ENCODE peak calls at places on chromosome 10, in eight cellular contexts. N, E, R, V, O, F, S and A are unnamed samples.

GRCh38 chr10:117830832-117831231 is 215.9 kb downstream of the RAB11FIP2 start:
- DNase-seq in N (no peak), E (no peak), R (no peak), V (no peak), O (no peak), F (peak), S (no peak), A (no peak)

GRCh38 chr10:132606031-132606491 is 68.5 kb downstream of the INPP5A start:
- DNase-seq in N (no peak), E (no peak), R (no peak), V (no peak), O (no peak), F (no peak), S (no peak), A (no peak)

GRCh38 chr10:6920072-6921019 is 340.3 kb upstream of the PRKCQ start:
- DNase-seq in N (peak), E (peak), R (peak), V (no peak), O (peak), F (peak), S (peak), A (peak)

GRCh38 chr10:88196298-88196697 is 332.9 kb downstream of the PTEN start:
- DNase-seq in N (no peak), E (no peak), R (no peak), V (no peak), O (no peak), F (no peak), S (peak), A (no peak)

GRCh38 chr10:94349327-94349726 is 13.4 kb downstream of the NOC3L start:
- DNase-seq in N (no peak), E (no peak), R (no peak), V (peak), O (no peak), F (no peak), S (peak), A (no peak)

GRCh38 chr10:88408111-88408510 is 175.0 kb downstream of the RNLS start:
- DNase-seq in N (no peak), E (no peak), R (no peak), V (no peak), O (no peak), F (no peak), S (no peak), A (no peak)

GRCh38 chr10:5040781-5041470 is 37.3 kb upstream of the AKR1C2 start:
- DNase-seq in N (no peak), E (no peak), R (no peak), V (peak), O (no peak), F (no peak), S (no peak), A (no peak)

GRCh38 chr10:60359066-60359465 is 30.6 kb downstream of the ANK3 start:
- DNase-seq in N (no peak), E (no peak), R (no peak), V (no peak), O (no peak), F (no peak), S (no peak), A (no peak)

GRCh38 chr10:73876971-73877370 is 2.6 kb upstream of the CAMK2G start:
- DNase-seq in N (no peak), E (no peak), R (no peak), V (peak), O (no peak), F (no peak), S (peak), A (no peak)

GRCh38 chr10:133420579-133420978 is 3.8 kb downstream of the SPRN start:
- DNase-seq in N (no peak), E (no peak), R (no peak), V (peak), O (no peak), F (no peak), S (no peak), A (no peak)

GRCh38 chr10:128498378-128498730 is 372.1 kb upstream of the MKI67 start:
- DNase-seq in N (no peak), E (no peak), R (no peak), V (peak), O (no peak), F (no peak), S (no peak), A (no peak)
- H3K27ac ChIP-seq in N (no peak), E (no peak), R (no peak), V (no peak), O (no peak), F (no peak), S (no peak), A (no peak)

GRCh38 chr10:102120142-102120986 is at the start of gene LDB1:
- DNase-seq in N (peak), E (peak), R (peak), V (peak), O (peak), F (peak), S (peak), A (peak)

GRCh38 chr10:102122450-102122849 is 2.3 kb upstream of the LDB1 start:
- DNase-seq in N (no peak), E (no peak), R (no peak), V (peak), O (no peak), F (no peak), S (no peak), A (no peak)

GRCh38 chr10:102123223-102123622 is 3.1 kb upstream of the LDB1 start:
- DNase-seq in N (no peak), E (no peak), R (no peak), V (peak), O (no peak), F (no peak), S (no peak), A (no peak)

GRCh38 chr10:102120987-102121738 is 995 bp upstream of the LDB1 start:
- DNase-seq in N (peak), E (peak), R (peak), V (peak), O (peak), F (peak), S (peak), A (no peak)

DNA sequence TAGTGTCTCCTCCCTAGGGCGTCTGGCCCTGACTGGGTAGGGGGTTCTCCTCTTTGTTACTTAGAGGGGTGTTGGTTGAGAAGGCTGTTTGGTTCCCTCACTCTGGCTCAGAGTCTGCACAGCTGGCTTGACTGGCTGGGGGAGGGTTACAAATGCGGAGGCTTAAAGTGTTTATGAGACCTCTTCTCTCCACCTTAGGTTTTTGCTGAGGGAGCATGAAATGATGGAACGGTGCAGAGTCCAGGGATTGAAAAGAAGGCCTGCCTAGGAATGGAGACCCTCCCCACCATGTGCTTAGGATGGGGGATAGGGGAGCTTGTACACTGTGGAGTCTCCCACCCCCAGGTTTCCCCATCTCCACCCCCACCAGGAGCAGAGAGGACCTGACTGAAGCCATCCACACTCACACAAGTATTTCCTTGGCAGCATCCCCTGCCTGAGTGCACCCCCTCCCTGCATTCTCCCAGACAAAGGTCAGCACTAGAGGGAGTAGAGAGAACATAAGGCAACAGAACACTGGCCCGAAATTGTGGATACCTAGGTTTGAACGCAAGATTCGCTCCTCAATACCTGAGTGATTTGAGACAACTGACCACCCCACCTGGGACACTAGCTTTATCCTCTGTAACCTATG is 1.7 kb upstream of the LDB1 start:
- DNase-seq in N (no peak), E (no peak), R (peak), V (peak), O (no peak), F (peak), S (peak), A (no peak)
- H3K4me3 ChIP-seq in N (no peak), E (peak), R (peak), V (no peak), O (peak), F (no peak), S (peak), A (no peak)

DNA sequence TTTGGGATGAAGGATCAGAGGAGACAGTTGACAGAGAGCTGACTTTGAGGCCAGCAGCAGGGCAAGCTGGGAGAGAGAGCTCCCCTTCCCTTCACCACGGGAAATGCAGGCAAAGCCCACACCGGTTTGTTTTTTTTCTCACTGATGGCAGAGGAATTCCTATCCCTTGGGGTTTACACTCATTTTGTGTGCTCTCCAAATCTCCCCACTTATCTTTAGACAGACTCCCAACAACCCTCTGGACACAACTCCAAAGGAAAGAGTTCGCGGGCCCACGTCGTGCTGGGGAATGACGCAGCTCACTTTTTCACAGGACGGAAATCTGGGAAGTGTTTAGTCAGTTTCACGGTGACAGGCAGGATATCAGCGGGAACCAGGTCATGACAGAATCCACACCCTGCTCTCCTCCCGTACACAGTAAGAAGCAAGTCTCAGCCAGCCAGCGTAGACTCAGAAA is 68.3 kb upstream of the FAM171A1 start:
- DNase-seq in N (no peak), E (no peak), R (peak), V (peak), O (peak), F (peak), S (peak), A (peak)
- TF ChIP-seq CTCF in N (no peak), E (peak), R (no peak), V (peak), O (peak), F (peak), S (peak), A (peak)

GRCh38 chr10:62307635-62308034 is 39.0 kb upstream of the RTKN2 start:
- DNase-seq in N (no peak), E (no peak), R (no peak), V (no peak), O (no peak), F (no peak), S (no peak), A (no peak)

GRCh38 chr10:62306663-62307062 is 38.0 kb upstream of the RTKN2 start:
- DNase-seq in N (no peak), E (no peak), R (no peak), V (no peak), O (no peak), F (no peak), S (no peak), A (no peak)

GRCh38 chr10:62303922-62304321 is 35.3 kb upstream of the RTKN2 start:
- DNase-seq in N (no peak), E (no peak), R (no peak), V (no peak), O (no peak), F (no peak), S (no peak), A (no peak)

GRCh38 chr10:62305813-62306212 is 37.2 kb upstream of the RTKN2 start:
- DNase-seq in N (no peak), E (no peak), R (no peak), V (no peak), O (no peak), F (no peak), S (no peak), A (no peak)

DNA sequence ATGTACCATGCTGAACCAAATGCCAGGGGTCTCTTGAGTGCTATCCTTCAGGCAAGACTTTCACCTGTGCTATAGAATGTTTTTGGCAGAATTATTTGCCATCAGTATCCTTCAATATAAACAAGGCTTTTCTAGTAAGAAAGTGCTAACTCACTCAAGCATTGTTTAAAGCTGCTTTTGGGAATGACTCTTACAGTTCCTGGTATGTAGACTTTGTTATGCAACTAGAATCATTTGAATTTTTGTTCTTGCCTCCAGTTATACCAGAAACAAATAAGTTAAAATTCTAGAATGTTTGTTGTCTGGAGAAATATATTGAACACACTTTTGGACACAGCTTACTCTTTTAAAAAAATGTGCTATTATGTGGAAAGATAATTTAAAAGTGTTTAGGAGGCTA is 39.5 kb upstream of the RTKN2 start:
- DNase-seq in N (no peak), E (no peak), R (no peak), V (peak), O (no peak), F (no peak), S (no peak), A (no peak)
- H3K27ac ChIP-seq in N (no peak), E (no peak), R (no peak), V (no peak), O (no peak), F (no peak), S (no peak), A (no peak)

DNA sequence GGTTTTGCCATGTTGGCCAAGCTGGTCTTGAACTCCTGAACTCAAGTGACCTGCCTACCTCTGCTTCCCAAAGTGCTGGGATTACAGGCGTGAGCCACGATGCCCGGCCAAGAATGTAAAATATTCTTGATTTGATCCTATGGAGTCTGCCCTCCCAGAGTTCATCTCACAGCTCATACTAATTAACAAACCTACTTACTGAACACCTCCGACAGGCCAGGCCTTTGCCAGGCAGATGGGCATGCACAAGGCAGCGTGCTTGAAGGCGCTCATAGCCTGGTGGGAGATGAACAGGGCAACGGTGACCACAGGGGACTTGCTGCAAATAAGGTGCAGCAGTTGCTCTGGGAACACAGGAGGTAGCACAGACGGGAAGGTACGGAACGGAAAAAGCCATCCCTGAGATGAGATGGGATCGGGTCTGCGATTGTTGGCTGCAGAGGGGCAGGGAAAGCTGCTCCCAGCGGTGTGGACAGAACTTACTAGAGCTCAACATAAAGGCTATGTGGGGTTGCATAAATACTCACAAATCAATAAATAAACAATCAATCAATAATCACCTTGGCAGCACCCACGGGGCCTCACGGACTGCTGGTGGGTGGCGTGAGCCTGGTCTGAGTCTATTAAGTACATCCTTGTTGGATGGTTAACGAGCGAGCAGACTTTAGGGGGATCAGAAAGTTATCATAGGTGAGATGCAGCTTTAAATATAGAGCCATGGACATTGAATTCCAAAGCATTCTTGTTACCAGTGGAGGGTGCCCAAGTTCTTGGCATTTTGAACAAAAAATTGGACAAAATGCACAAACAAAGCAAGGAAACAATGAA is 4.7 kb downstream of the ACBD7 start:
- DNase-seq in N (no peak), E (no peak), R (no peak), V (peak), O (no peak), F (no peak), S (no peak), A (no peak)
- H3K4me3 ChIP-seq in N (peak), E (peak), R (peak), V (peak), O (peak), F (no peak), S (no peak), A (no peak)

GRCh38 chr10:110535958-110536891 is 31.3 kb upstream of the SMC3 start:
- DNase-seq in N (no peak), E (no peak), R (no peak), V (peak), O (peak), F (no peak), S (peak), A (peak)
- TF ChIP-seq CTCF in N (peak), E (peak), R (peak), V (peak), O (peak), F (peak), S (peak), A (peak)

GRCh38 chr10:123994417-123995081 is 98.8 kb downstream of the CHST15 start:
- DNase-seq in N (peak), E (peak), R (peak), V (peak), O (peak), F (peak), S (peak), A (peak)
- H3K27ac ChIP-seq in N (no peak), E (no peak), R (no peak), V (peak), O (no peak), F (no peak), S (no peak), A (no peak)

DNA sequence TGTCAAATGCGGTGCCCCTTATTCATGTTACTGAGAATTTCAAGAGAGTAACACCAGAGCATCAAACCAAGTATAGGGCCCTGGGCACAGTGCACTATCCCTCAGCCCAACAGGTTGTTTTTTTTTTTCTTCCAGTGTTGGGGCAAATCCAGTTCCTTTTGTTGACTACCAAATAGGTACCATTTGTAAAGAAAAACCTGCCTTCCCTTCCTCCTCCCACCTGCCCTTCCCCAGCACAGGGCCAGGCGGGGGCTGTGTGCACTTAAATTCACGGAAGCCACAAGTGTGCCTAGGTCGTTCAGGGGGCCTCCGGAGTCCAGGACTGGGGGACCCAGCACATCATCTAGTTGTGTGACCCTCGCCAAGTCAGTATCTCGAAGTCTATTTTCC is 592 bp upstream of the SFXN4 start:
- DNase-seq in N (no peak), E (peak), R (no peak), V (no peak), O (no peak), F (no peak), S (no peak), A (no peak)
- H3K4me3 ChIP-seq in N (peak), E (peak), R (peak), V (peak), O (peak), F (peak), S (peak), A (peak)